ENCODE peak calls at places on chromosomes 5 and 9, in six cellular contexts. Q is pancreas; R is body of pancreas; D is HCT116; L is A549; Y is CD8-positive, alpha-beta T cell. E is an unnamed sample. For H3K4me1 and H3K9me3, the result is how much of the 10 kb centered on the place peaks cover.

GRCh38 chr5:67453526-67453925 is 256.9 kb upstream of the CD180 start:
- DNase-seq in Q (no peak), R (no peak), D (no peak), L (no peak), Y (no peak), E (no peak)

GRCh38 chr9:18543406-18543965 is 69.5 kb downstream of the ADAMTSL1 start:
- DNase-seq in Q (no peak), R (no peak), D (no peak), L (no peak), Y (no peak), E (peak)

GRCh38 chr9:133572821-133573361 is 36.3 kb downstream of the FAM163B start:
- DNase-seq in Q (no peak), R (no peak), D (no peak), L (no peak), Y (no peak), E (peak)

GRCh38 chr9:88772602-88773001 is 218.7 kb upstream of the S1PR3 start:
- DNase-seq in Q (no peak), R (no peak), D (no peak), L (no peak), Y (no peak), E (no peak)

GRCh38 chr5:173201636-173202265 is 33.3 kb downstream of the NKX2-5 start:
- DNase-seq in Q (no peak), R (no peak), D (peak), L (peak), Y (no peak), E (no peak)

GRCh38 chr5:164094321-164094720 is 588.9 kb downstream of the MAT2B start:
- DNase-seq in Q (no peak), R (no peak), D (no peak), L (no peak), Y (no peak), E (no peak)

GRCh38 chr9:8430945-8431344 is 631.4 kb upstream of the DMAC1 start:
- DNase-seq in Q (no peak), R (no peak), D (no peak), L (no peak), Y (no peak), E (no peak)

GRCh38 chr5:95846554-95847260 is 24.2 kb upstream of the GLRX start:
- DNase-seq in Q (no peak), R (peak), D (no peak), L (peak), Y (peak), E (no peak)

GRCh38 chr5:168282120-168282519 is 9.3 kb upstream of the WWC1 start:
- DNase-seq in Q (no peak), R (no peak), D (no peak), L (peak), Y (no peak), E (peak)

GRCh38 chr5:130514984-130515690 is 610.9 kb downstream of the CHSY3 start:
- DNase-seq in Q (no peak), R (no peak), D (peak), L (peak), Y (no peak), E (no peak)

GRCh38 chr9:111483419-111483861 is 743 bp downstream of the ECPAS start:
- DNase-seq in Q (no peak), R (no peak), D (no peak), L (no peak), Y (no peak), E (peak)

GRCh38 chr9:114919611-114920010 is 10.8 kb downstream of the TNFSF8 start:
- DNase-seq in Q (no peak), R (no peak), D (no peak), L (no peak), Y (no peak), E (no peak)

GRCh38 chr5:57937025-57937424 is 454.4 kb upstream of the ACTBL2 start:
- DNase-seq in Q (no peak), R (no peak), D (no peak), L (no peak), Y (no peak), E (no peak)

GRCh38 chr9:96441798-96442445 is 8.0 kb upstream of the HABP4 start:
- DNase-seq in Q (no peak), R (no peak), D (no peak), L (peak), Y (no peak), E (no peak)

GRCh38 chr9:33024126-33024965 is 727 bp upstream of the DNAJA1 start:
- DNase-seq in Q (no peak), R (no peak), D (peak), L (peak), Y (no peak), E (no peak)

GRCh38 chr5:172743112-172743959 is 27.7 kb downstream of the DUSP1 start:
- DNase-seq in Q (no peak), R (no peak), D (no peak), L (no peak), Y (no peak), E (no peak)

GRCh38 chr9:110095238-110095637 is 112.7 kb downstream of the C9orf152 start:
- DNase-seq in Q (no peak), R (no peak), D (no peak), L (no peak), Y (no peak), E (no peak)

GRCh38 chr5:143248822-143249579 is 154.5 kb downstream of the NR3C1 start:
- DNase-seq in Q (no peak), R (no peak), D (no peak), L (peak), Y (no peak), E (no peak)

GRCh38 chr9:13033959-13034695 is 245.4 kb downstream of the MPDZ start:
- DNase-seq in Q (peak), R (peak), D (peak), L (peak), Y (no peak), E (peak)

GRCh38 chr9:136614967-136615623 is 47.6 kb upstream of the EGFL7 start:
- DNase-seq in Q (no peak), R (no peak), D (peak), L (peak), Y (no peak), E (no peak)

GRCh38 chr9:112711050-112711689 is 6.7 kb downstream of the INIP start:
- DNase-seq in Q (no peak), R (no peak), D (no peak), L (peak), Y (no peak), E (no peak)

GRCh38 chr5:663436-664342 is 29.5 kb downstream of the TPPP start:
- DNase-seq in Q (no peak), R (no peak), D (no peak), L (no peak), Y (no peak), E (peak)

GRCh38 chr5:5658226-5658625 is 235.7 kb downstream of the ICE1 start:
- DNase-seq in Q (no peak), R (no peak), D (no peak), L (peak), Y (no peak), E (peak)

GRCh38 chr5:93582677-93583524 is at the start of gene NR2F1:
- DNase-seq in Q (peak), R (peak), D (peak), L (peak), Y (no peak), E (no peak)

GRCh38 chr9:74503219-74503618 is 6.1 kb downstream of the RORB start:
- DNase-seq in Q (no peak), R (no peak), D (no peak), L (no peak), Y (no peak), E (no peak)

GRCh38 chr5:179241175-179241574 is 104.1 kb downstream of the ADAMTS2 start:
- DNase-seq in Q (no peak), R (no peak), D (no peak), L (no peak), Y (no peak), E (peak)

GRCh38 chr9:96064838-96065481 is 189.5 kb downstream of the ERCC6L2 start:
- DNase-seq in Q (no peak), R (no peak), D (no peak), L (no peak), Y (no peak), E (no peak)

GRCh38 chr5:143213231-143213850 is 190.1 kb downstream of the NR3C1 start:
- DNase-seq in Q (no peak), R (no peak), D (no peak), L (no peak), Y (no peak), E (no peak)

GRCh38 chr9:109098960-109099308 is 20.8 kb downstream of the TMEM245 start:
- DNase-seq in Q (no peak), R (no peak), D (no peak), L (no peak), Y (no peak), E (no peak)

GRCh38 chr5:74143724-74144330 is 496.7 kb downstream of the ENC1 start:
- DNase-seq in Q (no peak), R (no peak), D (no peak), L (no peak), Y (no peak), E (no peak)

GRCh38 chr5:168227973-168228615 is 63.4 kb upstream of the WWC1 start:
- DNase-seq in Q (no peak), R (no peak), D (no peak), L (no peak), Y (peak), E (no peak)

GRCh38 chr9:69085523-69086283 is 50.2 kb downstream of the FXN start:
- DNase-seq in Q (no peak), R (no peak), D (no peak), L (no peak), Y (no peak), E (no peak)

GRCh38 chr5:43273552-43273951 is 39.7 kb downstream of the HMGCS1 start:
- DNase-seq in Q (no peak), R (no peak), D (no peak), L (no peak), Y (no peak), E (no peak)

GRCh38 chr5:76402880-76403712 is at the start of gene IQGAP2:
- DNase-seq in Q (peak), R (peak), D (peak), L (peak), Y (peak), E (peak)

GRCh38 chr9:76542360-76542759 is 83.4 kb downstream of the GCNT1 start:
- DNase-seq in Q (no peak), R (no peak), D (no peak), L (peak), Y (no peak), E (no peak)

GRCh38 chr9:14403112-14403511 is 89.2 kb upstream of the NFIB start:
- DNase-seq in Q (no peak), R (no peak), D (no peak), L (no peak), Y (no peak), E (no peak)

GRCh38 chr9:14399736-14400657 is 86.1 kb upstream of the NFIB start:
- DNase-seq in Q (no peak), R (no peak), D (no peak), L (no peak), Y (no peak), E (no peak)

GRCh38 chr9:14396171-14396570 is 82.2 kb upstream of the NFIB start:
- DNase-seq in Q (no peak), R (no peak), D (no peak), L (no peak), Y (no peak), E (no peak)

GRCh38 chr9:14405176-14405575 is 91.2 kb upstream of the NFIB start:
- DNase-seq in Q (no peak), R (no peak), D (no peak), L (no peak), Y (no peak), E (no peak)

DNA sequence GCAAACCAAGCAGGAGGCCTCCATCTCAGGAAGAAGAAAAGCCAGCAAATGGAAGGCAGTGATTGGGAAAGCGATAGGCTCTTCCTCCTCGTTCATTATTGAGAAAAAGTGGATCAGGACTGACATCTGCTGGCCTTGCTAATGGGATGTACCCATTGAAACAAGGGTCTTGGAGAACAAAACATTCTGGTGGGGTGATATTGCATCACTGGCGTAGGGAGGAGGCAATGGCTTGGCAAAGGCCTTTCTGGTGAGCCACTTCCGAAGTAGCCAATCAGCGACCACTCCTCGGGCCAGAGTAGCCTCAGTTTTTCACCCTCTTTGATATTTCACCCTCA is 86.7 kb upstream of the NFIB start:
- DNase-seq in Q (no peak), R (peak), D (peak), L (peak), Y (no peak), E (no peak)
- H3K4me1 ChIP-seq in Q (under half), R (under half), D (under half), L (under half), Y (under half), E (under half)

GRCh38 chr9:120807607-120808379 is 14.6 kb upstream of the FBXW2 start:
- DNase-seq in Q (no peak), R (no peak), D (no peak), L (no peak), Y (no peak), E (no peak)
- H3K9me3 ChIP-seq in Q (under half), R (under half), D (under half), L (under half), Y (under half), E (under half)

GRCh38 chr5:98794414-98795080 is 21.1 kb downstream of the RGMB start:
- DNase-seq in Q (no peak), R (no peak), D (no peak), L (no peak), Y (no peak), E (no peak)
- H3K4me1 ChIP-seq in Q (under half), R (under half), D (under half), L (under half), Y (under half), E (under half)

DNA sequence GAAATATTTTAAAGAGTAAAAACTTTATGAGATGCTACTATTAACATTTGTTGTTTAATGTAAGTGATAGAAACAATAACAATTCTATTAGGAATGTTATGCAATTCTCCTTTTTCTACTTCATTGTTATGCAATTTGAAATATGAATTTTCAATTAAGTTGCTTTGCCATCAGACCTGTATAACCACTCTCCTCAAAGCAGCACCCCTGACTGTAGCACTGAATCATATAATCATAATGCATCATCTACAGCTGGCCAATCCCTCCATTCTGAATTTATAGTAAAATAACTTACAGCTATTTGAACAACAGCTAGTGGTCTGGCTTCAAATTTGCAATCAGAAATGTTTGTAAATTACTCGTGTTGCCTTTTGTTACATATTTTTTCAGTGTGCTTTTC is 29.2 kb downstream of the FBXO4 start:
- DNase-seq in Q (no peak), R (no peak), D (no peak), L (no peak), Y (no peak), E (no peak)
- H3K9me3 ChIP-seq in Q (under half), R (under half), D (under half), L (under half), Y (under half), E (under half)

DNA sequence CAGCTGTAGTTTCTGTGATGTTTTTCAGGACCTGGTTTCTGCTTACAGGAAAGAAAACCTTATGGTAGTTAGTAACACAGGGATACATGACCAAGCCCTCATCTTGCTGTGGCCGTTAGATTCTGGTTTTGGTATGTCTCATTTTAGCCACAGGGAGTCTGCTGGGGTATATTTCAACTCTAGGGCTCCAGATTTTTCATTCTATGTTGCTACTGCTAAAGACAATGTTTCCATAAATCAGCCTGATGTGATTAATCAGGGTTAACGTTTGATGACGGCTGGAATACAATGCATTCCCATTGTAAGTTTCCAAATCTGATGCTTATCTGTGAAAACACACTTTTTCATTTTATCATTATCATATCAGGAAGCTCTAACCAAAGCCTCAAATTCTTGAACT is 48.2 kb downstream of the P4HA2 start:
- DNase-seq in Q (no peak), R (no peak), D (no peak), L (no peak), Y (no peak), E (no peak)
- H3K4me1 ChIP-seq in Q (under half), R (under half), D (under half), L (under half), Y (under half), E (under half)

GRCh38 chr5:140791111-140791510 is 3.5 kb upstream of the PCDHA2 start:
- DNase-seq in Q (no peak), R (no peak), D (no peak), L (no peak), Y (no peak), E (no peak)
- H3K9me3 ChIP-seq in Q (under half), R (under half), D (under half), L (under half), Y (under half), E (under half)

GRCh38 chr5:177371120-177371537 is 13.1 kb upstream of the SLC34A1 start:
- DNase-seq in Q (peak), R (peak), D (no peak), L (no peak), Y (no peak), E (no peak)
- H3K4me1 ChIP-seq in Q (under half), R (half or more), D (under half), L (under half), Y (half or more), E (under half)